ENCODE peak calls at places on chromosomes 7 and 10, in eight cellular contexts. One of them, this sample, is unnamed.

GRCh38 chr10:50508315-50509051 is 115.3 kb downstream of the SGMS1 start:
- DNase-seq in GM23338: no peak
- DNase-seq in prostate gland: no peak
- DNase-seq in HepG2: peak; percentile 35
- DNase-seq in K562: no peak
- DNase-seq in Panc1: no peak
- DNase-seq in stomach: no peak
- DNase-seq in sigmoid colon: no peak
- DNase-seq in this sample: no peak

GRCh38 chr10:47358457-47358856 is 10.3 kb downstream of the RBP3 start:
- DNase-seq in sigmoid colon: no peak
- DNase-seq in HepG2: no peak
- DNase-seq in Panc1: no peak
- DNase-seq in stomach: no peak
- DNase-seq in K562: no peak
- DNase-seq in prostate gland: no peak
- DNase-seq in GM23338: no peak
- DNase-seq in this sample: no peak

GRCh38 chr10:50511512-50512213 is 112.1 kb downstream of the SGMS1 start:
- DNase-seq in sigmoid colon: no peak
- DNase-seq in Panc1: no peak
- DNase-seq in prostate gland: no peak
- DNase-seq in stomach: no peak
- DNase-seq in K562: peak; percentile 40
- DNase-seq in GM23338: no peak
- DNase-seq in HepG2: peak; percentile 79
- DNase-seq in this sample: peak; percentile 3

GRCh38 chr10:125472037-125472607 is 210.8 kb downstream of the TEX36 start:
- DNase-seq in stomach: no peak
- DNase-seq in Panc1: no peak
- DNase-seq in K562: no peak
- DNase-seq in prostate gland: no peak
- DNase-seq in HepG2: peak; percentile 8
- DNase-seq in GM23338: no peak
- DNase-seq in sigmoid colon: no peak
- DNase-seq in this sample: no peak

GRCh38 chr10:13830385-13830784 is 243.6 kb downstream of the PRPF18 start:
- DNase-seq in sigmoid colon: no peak
- DNase-seq in prostate gland: no peak
- DNase-seq in HepG2: no peak
- DNase-seq in K562: no peak
- DNase-seq in GM23338: peak; percentile 67
- DNase-seq in stomach: no peak
- DNase-seq in Panc1: no peak
- DNase-seq in this sample: no peak

GRCh38 chr7:143487566-143487965 is 9.9 kb downstream of the TAS2R41 start:
- DNase-seq in Panc1: no peak
- DNase-seq in HepG2: peak; percentile 8
- DNase-seq in stomach: no peak
- DNase-seq in sigmoid colon: peak; percentile 74
- DNase-seq in GM23338: no peak
- DNase-seq in prostate gland: peak; percentile 14
- DNase-seq in K562: no peak
- DNase-seq in this sample: peak; percentile 33

GRCh38 chr7:134505856-134506255 is 21.5 kb upstream of the AKR1B10 start:
- DNase-seq in Panc1: no peak
- DNase-seq in prostate gland: no peak
- DNase-seq in stomach: no peak
- DNase-seq in GM23338: no peak
- DNase-seq in K562: no peak
- DNase-seq in HepG2: no peak
- DNase-seq in sigmoid colon: no peak
- DNase-seq in this sample: no peak

GRCh38 chr10:1643161-1643910 is 94.0 kb downstream of the ADARB2 start:
- DNase-seq in sigmoid colon: no peak
- DNase-seq in prostate gland: no peak
- DNase-seq in GM23338: peak; percentile 86
- DNase-seq in HepG2: peak; percentile 5
- DNase-seq in stomach: no peak
- DNase-seq in K562: peak; percentile 52
- DNase-seq in Panc1: no peak
- DNase-seq in this sample: no peak

GRCh38 chr10:19847321-19847720 is 31.1 kb downstream of the PLXDC2 start:
- DNase-seq in stomach: no peak
- DNase-seq in prostate gland: no peak
- DNase-seq in Panc1: no peak
- DNase-seq in HepG2: no peak
- DNase-seq in sigmoid colon: no peak
- DNase-seq in GM23338: peak; percentile 21
- DNase-seq in K562: no peak
- DNase-seq in this sample: no peak

GRCh38 chr10:35219292-35219691 is 92.6 kb downstream of the CREM start:
- DNase-seq in GM23338: no peak
- DNase-seq in Panc1: no peak
- DNase-seq in stomach: no peak
- DNase-seq in sigmoid colon: no peak
- DNase-seq in prostate gland: no peak
- DNase-seq in HepG2: no peak
- DNase-seq in K562: no peak
- DNase-seq in this sample: no peak

GRCh38 chr10:88234332-88234731 is 348.8 kb downstream of the RNLS start:
- DNase-seq in stomach: peak; percentile 33
- DNase-seq in GM23338: no peak
- DNase-seq in sigmoid colon: no peak
- DNase-seq in Panc1: no peak
- DNase-seq in prostate gland: peak; percentile 29
- DNase-seq in HepG2: no peak
- DNase-seq in K562: no peak
- DNase-seq in this sample: no peak

GRCh38 chr7:102132209-102132752 is 154.4 kb upstream of the SH2B2 start:
- DNase-seq in Panc1: no peak
- DNase-seq in prostate gland: no peak
- DNase-seq in K562: no peak
- DNase-seq in GM23338: no peak
- DNase-seq in HepG2: peak; percentile 48
- DNase-seq in sigmoid colon: no peak
- DNase-seq in stomach: no peak
- DNase-seq in this sample: no peak

GRCh38 chr10:26323219-26323618 is 106.6 kb downstream of the GAD2 start:
- DNase-seq in stomach: no peak
- DNase-seq in K562: no peak
- DNase-seq in sigmoid colon: no peak
- DNase-seq in Panc1: no peak
- DNase-seq in prostate gland: no peak
- DNase-seq in HepG2: no peak
- DNase-seq in GM23338: no peak
- DNase-seq in this sample: no peak

GRCh38 chr7:106285801-106286492 is 1.2 kb upstream of the NAMPT start:
- DNase-seq in GM23338: no peak
- DNase-seq in sigmoid colon: no peak
- DNase-seq in stomach: no peak
- DNase-seq in prostate gland: no peak
- DNase-seq in K562: no peak
- DNase-seq in HepG2: no peak
- DNase-seq in Panc1: peak; percentile 25
- DNase-seq in this sample: peak; percentile 13

GRCh38 chr7:101164071-101164840 is 1.1 kb downstream of the VGF start:
- DNase-seq in K562: peak; percentile 65
- DNase-seq in sigmoid colon: no peak
- DNase-seq in GM23338: peak; percentile 83
- DNase-seq in Panc1: no peak
- DNase-seq in prostate gland: no peak
- DNase-seq in HepG2: no peak
- DNase-seq in stomach: peak; percentile 34
- DNase-seq in this sample: peak; percentile 38

GRCh38 chr10:79910836-79911235 is 38.1 kb downstream of the SFTPD start:
- DNase-seq in prostate gland: no peak
- DNase-seq in HepG2: no peak
- DNase-seq in Panc1: no peak
- DNase-seq in K562: no peak
- DNase-seq in stomach: no peak
- DNase-seq in GM23338: no peak
- DNase-seq in sigmoid colon: no peak
- DNase-seq in this sample: no peak

DNA sequence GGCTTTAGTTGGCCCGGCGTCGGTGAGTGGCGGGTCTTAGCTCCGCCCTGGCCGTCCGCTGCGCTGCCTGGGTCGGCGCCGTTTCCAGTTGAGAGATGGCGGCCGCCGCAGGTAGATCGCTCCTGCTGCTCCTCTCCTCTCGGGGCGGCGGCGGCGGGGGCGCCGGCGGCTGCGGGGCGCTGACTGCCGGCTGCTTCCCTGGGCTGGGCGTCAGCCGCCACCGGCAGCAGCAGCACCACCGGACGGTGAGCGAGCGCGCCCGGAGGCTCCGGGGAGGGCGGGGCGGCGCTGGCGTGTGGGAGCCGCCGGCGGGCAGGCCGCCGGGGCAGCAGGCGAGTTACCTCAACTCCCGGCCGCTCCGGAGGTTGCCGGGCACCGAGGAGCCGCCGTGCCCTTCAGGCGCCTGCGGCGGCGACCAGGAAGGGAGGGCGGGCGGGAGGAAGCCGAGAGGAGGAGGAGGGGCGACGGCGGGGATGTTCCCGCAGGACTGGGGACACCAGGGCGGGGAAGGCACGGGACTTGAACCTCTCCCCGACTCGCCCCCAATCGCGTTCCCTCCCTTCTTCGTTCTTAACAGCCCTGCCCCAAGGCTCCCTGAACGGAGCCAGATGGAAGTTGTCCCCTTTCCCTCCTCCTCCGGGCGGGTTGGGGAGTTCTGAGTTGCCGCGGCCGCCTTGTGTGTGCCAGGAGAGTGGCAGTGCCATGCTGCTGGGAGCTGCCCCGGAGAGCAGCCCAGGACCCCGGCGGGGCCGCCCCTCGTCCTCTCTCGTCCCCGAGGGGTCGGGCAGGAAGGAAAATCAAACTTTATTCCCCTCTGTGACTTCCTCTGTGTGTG is at the start of gene MCU:
- DNase-seq in sigmoid colon: peak; percentile 97
- DNase-seq in GM23338: peak; percentile 74
- DNase-seq in K562: peak; percentile 98
- DNase-seq in stomach: peak; percentile 97
- DNase-seq in HepG2: no peak
- DNase-seq in prostate gland: peak; percentile 97
- DNase-seq in Panc1: no peak
- DNase-seq in this sample: peak; percentile 96
- TF ChIP-seq POLR2AphosphoS5 in sigmoid colon: peak; percentile 83
- TF ChIP-seq POLR2AphosphoS5 in GM23338: peak; percentile 87
- TF ChIP-seq POLR2AphosphoS5 in K562: peak; percentile 80
- TF ChIP-seq POLR2AphosphoS5 in stomach: peak; percentile 73
- TF ChIP-seq POLR2AphosphoS5 in HepG2: peak; percentile 74
- TF ChIP-seq POLR2AphosphoS5 in prostate gland: peak; percentile 95
- TF ChIP-seq POLR2AphosphoS5 in Panc1: peak; percentile 68
- TF ChIP-seq POLR2AphosphoS5 in this sample: peak; percentile 93

DNA sequence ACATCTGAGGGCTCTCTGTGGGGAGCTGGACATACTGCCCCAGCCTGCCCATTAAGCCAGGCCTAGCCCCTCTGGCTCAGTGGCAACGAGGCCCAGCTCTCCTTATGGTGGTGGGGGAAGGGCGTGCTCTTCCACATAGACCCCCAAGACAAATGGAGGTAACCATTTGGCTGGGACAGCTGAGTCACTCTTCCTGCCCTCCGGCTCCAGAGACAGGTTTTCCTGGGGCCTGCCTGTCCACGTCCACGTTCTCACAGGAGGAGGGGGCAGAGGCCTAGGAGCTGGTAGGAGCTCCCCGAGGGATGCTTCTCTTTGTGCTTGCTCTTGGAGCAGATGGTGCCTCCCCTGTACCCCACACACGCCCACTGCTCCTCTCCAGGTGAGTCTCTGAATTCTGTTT is 33.5 kb downstream of the TSPAN15 start:
- DNase-seq in Panc1: no peak
- DNase-seq in stomach: no peak
- DNase-seq in GM23338: no peak
- DNase-seq in sigmoid colon: no peak
- DNase-seq in prostate gland: no peak
- DNase-seq in K562: no peak
- DNase-seq in HepG2: no peak
- DNase-seq in this sample: no peak
- TF ChIP-seq POLR2AphosphoS5 in Panc1: no peak
- TF ChIP-seq POLR2AphosphoS5 in stomach: no peak
- TF ChIP-seq POLR2AphosphoS5 in GM23338: no peak
- TF ChIP-seq POLR2AphosphoS5 in sigmoid colon: no peak
- TF ChIP-seq POLR2AphosphoS5 in prostate gland: no peak
- TF ChIP-seq POLR2AphosphoS5 in K562: no peak
- TF ChIP-seq POLR2AphosphoS5 in HepG2: no peak
- TF ChIP-seq POLR2AphosphoS5 in this sample: no peak

DNA sequence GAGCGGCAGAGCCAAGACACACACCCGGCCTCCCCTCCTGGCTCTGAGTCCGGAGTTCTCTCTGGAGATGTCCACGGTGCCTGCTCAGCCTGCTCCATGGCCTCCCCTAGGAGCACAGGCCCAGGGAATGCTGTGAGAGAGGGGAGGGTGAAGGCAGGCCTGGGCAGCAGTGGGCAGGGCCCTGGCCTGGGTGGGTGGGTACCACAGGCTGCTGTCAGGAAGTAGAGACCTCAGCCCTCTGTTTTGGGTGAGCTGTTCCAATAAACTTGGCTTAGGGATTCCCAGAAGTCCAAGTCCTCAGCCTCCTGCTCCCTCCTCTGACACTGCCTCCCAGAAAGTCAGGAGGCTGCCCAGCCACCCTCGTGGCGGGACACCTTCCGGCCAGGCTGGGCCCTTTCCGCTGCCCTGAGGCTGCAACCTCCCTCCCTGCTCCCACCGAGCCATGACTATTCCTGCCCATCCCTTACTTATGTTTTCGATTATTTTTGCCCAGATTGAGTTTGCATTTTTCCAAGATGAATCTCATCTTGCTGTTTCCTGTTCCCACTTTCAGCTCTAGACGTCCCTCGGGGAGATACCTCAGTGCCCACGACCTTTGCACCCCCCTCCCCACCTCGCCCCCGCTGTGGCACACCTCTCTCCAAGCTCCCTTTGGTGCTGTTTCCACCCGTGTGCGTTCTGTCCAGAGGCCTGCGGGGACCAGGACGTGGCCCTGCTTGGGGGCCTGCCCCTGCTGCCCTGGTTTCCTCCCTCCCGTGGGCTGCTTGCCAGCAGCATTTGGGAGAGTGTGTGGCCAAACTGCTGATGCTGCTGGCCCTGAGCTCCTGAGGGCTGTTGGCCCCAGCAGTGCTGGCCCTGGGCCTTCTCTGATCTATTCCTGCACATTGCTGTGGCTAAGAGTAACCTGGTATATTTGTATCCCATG is 5.8 kb upstream of the POLM start:
- DNase-seq in stomach: no peak
- DNase-seq in prostate gland: no peak
- DNase-seq in K562: no peak
- DNase-seq in sigmoid colon: peak; percentile 86
- DNase-seq in HepG2: no peak
- DNase-seq in Panc1: no peak
- DNase-seq in GM23338: no peak
- DNase-seq in this sample: no peak
- TF ChIP-seq POLR2AphosphoS5 in stomach: no peak
- TF ChIP-seq POLR2AphosphoS5 in prostate gland: no peak
- TF ChIP-seq POLR2AphosphoS5 in K562: no peak
- TF ChIP-seq POLR2AphosphoS5 in sigmoid colon: no peak
- TF ChIP-seq POLR2AphosphoS5 in HepG2: no peak
- TF ChIP-seq POLR2AphosphoS5 in Panc1: no peak
- TF ChIP-seq POLR2AphosphoS5 in GM23338: no peak
- TF ChIP-seq POLR2AphosphoS5 in this sample: no peak

GRCh38 chr10:110212119-110213006 is 5.0 kb downstream of the MXI1 start:
- DNase-seq in HepG2: no peak
- DNase-seq in K562: peak; percentile 73
- DNase-seq in GM23338: no peak
- DNase-seq in stomach: peak; percentile 40
- DNase-seq in sigmoid colon: peak; percentile 74
- DNase-seq in Panc1: no peak
- DNase-seq in prostate gland: no peak
- DNase-seq in this sample: no peak
- TF ChIP-seq POLR2AphosphoS5 in HepG2: no peak
- TF ChIP-seq POLR2AphosphoS5 in K562: peak; percentile 21
- TF ChIP-seq POLR2AphosphoS5 in GM23338: no peak
- TF ChIP-seq POLR2AphosphoS5 in stomach: no peak
- TF ChIP-seq POLR2AphosphoS5 in sigmoid colon: no peak
- TF ChIP-seq POLR2AphosphoS5 in Panc1: no peak
- TF ChIP-seq POLR2AphosphoS5 in prostate gland: no peak
- TF ChIP-seq POLR2AphosphoS5 in this sample: no peak

This sample was measured in endothelial cell of umbilical vein.